ENCODE peak calls at places on chromosomes 11 and 22, in seven cellular contexts. X is activated gamma-delta T cell treated with Interleukin-2 at 50 U/mL for 16 hours, P is cardiac fibroblast, E is WTC11, I is heart right ventricle, G is HCT116, Z is transverse colon. M is an unnamed sample.

GRCh38 chr11:64266339-64266738 is 15.0 kb downstream of the PLCB3 start:
- DNase-seq in X (no peak), P (no peak), E (no peak), I (no peak), G (no peak), Z (no peak), M (no peak)

GRCh38 chr11:96228911-96229310 is 114.1 kb downstream of the MAML2 start:
- DNase-seq in X (no peak), P (peak), E (no peak), I (no peak), G (no peak), Z (no peak), M (no peak)

GRCh38 chr11:68436985-68437926 is 23.3 kb upstream of the PPP6R3 start:
- DNase-seq in X (no peak), P (peak), E (no peak), I (peak), G (no peak), Z (no peak), M (no peak)

GRCh38 chr11:34706709-34707461 is 86.0 kb downstream of the EHF start:
- DNase-seq in X (no peak), P (no peak), E (no peak), I (no peak), G (no peak), Z (no peak), M (no peak)

GRCh38 chr11:69012092-69013008 is 696 bp downstream of the MRGPRF start:
- DNase-seq in X (no peak), P (no peak), E (no peak), I (no peak), G (no peak), Z (no peak), M (no peak)

GRCh38 chr11:132451942-132452601 is 1080.2 kb downstream of the OPCML start:
- DNase-seq in X (no peak), P (no peak), E (no peak), I (no peak), G (no peak), Z (no peak), M (no peak)

GRCh38 chr11:64040684-64041267 is 5.0 kb downstream of the FLRT1 start:
- DNase-seq in X (no peak), P (no peak), E (peak), I (no peak), G (no peak), Z (no peak), M (peak)

GRCh38 chr22:44894321-44894720 is 115.5 kb downstream of the PHF21B start:
- DNase-seq in X (no peak), P (no peak), E (no peak), I (no peak), G (no peak), Z (no peak), M (no peak)

GRCh38 chr11:33060271-33060670 is 20.9 kb downstream of the TCP11L1 start:
- DNase-seq in X (no peak), P (no peak), E (no peak), I (no peak), G (no peak), Z (no peak), M (no peak)

GRCh38 chr22:39478461-39478860 is 21.6 kb downstream of the MGAT3 start:
- DNase-seq in X (no peak), P (no peak), E (peak), I (no peak), G (no peak), Z (no peak), M (peak)

GRCh38 chr22:38739300-38740055 is 16.3 kb downstream of the SUN2 start:
- DNase-seq in X (no peak), P (no peak), E (no peak), I (no peak), G (no peak), Z (no peak), M (no peak)

GRCh38 chr11:131661137-131661536 is 290.7 kb downstream of the NTM start:
- DNase-seq in X (no peak), P (no peak), E (no peak), I (no peak), G (no peak), Z (no peak), M (no peak)

GRCh38 chr11:94563176-94563847 is 3.9 kb upstream of the PIWIL4 start:
- DNase-seq in X (no peak), P (peak), E (no peak), I (no peak), G (no peak), Z (no peak), M (peak)

GRCh38 chr22:20979243-20979809 is 2.8 kb upstream of the LZTR1 start:
- DNase-seq in X (peak), P (peak), E (peak), I (peak), G (no peak), Z (peak), M (no peak)